ENCODE peak calls at places on chromosomes 11 and 22, in five cellular contexts. One of them, this sample, is unnamed. For H3K27me3, the result is how much of the 10 kb centered on the place peaks cover.

GRCh38 chr11:10504490-10504889 is 36.5 kb downstream of the RNF141 start:
- DNase-seq in IMR-90: no peak
- DNase-seq in fibroblast of lung: no peak
- DNase-seq in heart right ventricle: no peak
- DNase-seq in stomach: no peak
- DNase-seq in this sample: no peak

GRCh38 chr22:22884010-22884887 is 3.4 kb upstream of the IGLL5 start:
- DNase-seq in IMR-90: peak
- DNase-seq in fibroblast of lung: peak
- DNase-seq in heart right ventricle: peak
- DNase-seq in stomach: peak
- DNase-seq in this sample: no peak

GRCh38 chr22:38882480-38882879 is 10.5 kb upstream of the CBX6 start:
- DNase-seq in IMR-90: peak
- DNase-seq in fibroblast of lung: peak
- DNase-seq in heart right ventricle: no peak
- DNase-seq in stomach: no peak
- DNase-seq in this sample: no peak

GRCh38 chr22:48803993-48804810 is 1023.5 kb downstream of the BRD1 start:
- DNase-seq in IMR-90: no peak
- DNase-seq in fibroblast of lung: no peak
- DNase-seq in heart right ventricle: no peak
- DNase-seq in stomach: no peak
- DNase-seq in this sample: no peak

GRCh38 chr11:8323161-8323935 is 59.7 kb upstream of the LMO1 start:
- DNase-seq in IMR-90: no peak
- DNase-seq in fibroblast of lung: no peak
- DNase-seq in heart right ventricle: no peak
- DNase-seq in stomach: no peak
- DNase-seq in this sample: no peak

GRCh38 chr11:20616908-20617307 is 17.5 kb downstream of the SLC6A5 start:
- DNase-seq in IMR-90: no peak
- DNase-seq in fibroblast of lung: no peak
- DNase-seq in heart right ventricle: no peak
- DNase-seq in stomach: no peak
- DNase-seq in this sample: no peak

GRCh38 chr22:28072066-28072465 is 153.0 kb upstream of the PITPNB start:
- DNase-seq in IMR-90: peak
- DNase-seq in fibroblast of lung: no peak
- DNase-seq in heart right ventricle: no peak
- DNase-seq in stomach: no peak
- DNase-seq in this sample: no peak

GRCh38 chr22:20552450-20552894 is 45.1 kb downstream of the MED15 start:
- DNase-seq in IMR-90: peak
- DNase-seq in fibroblast of lung: peak
- DNase-seq in heart right ventricle: peak
- DNase-seq in stomach: peak
- DNase-seq in this sample: no peak

GRCh38 chr11:76587810-76588454 is 82.6 kb downstream of the LRRC32 start:
- DNase-seq in IMR-90: peak
- DNase-seq in fibroblast of lung: peak
- DNase-seq in heart right ventricle: no peak
- DNase-seq in stomach: no peak
- DNase-seq in this sample: no peak

GRCh38 chr11:16607675-16608644 is 130.5 kb upstream of the C11orf58 start:
- DNase-seq in IMR-90: peak
- DNase-seq in fibroblast of lung: peak
- DNase-seq in heart right ventricle: peak
- DNase-seq in stomach: peak
- DNase-seq in this sample: peak

GRCh38 chr11:122189259-122189658 is 73.2 kb upstream of the BLID start:
- DNase-seq in IMR-90: peak
- DNase-seq in fibroblast of lung: peak
- DNase-seq in heart right ventricle: no peak
- DNase-seq in stomach: no peak
- DNase-seq in this sample: no peak

GRCh38 chr11:35389897-35390462 is 29.4 kb downstream of the SLC1A2 start:
- DNase-seq in IMR-90: no peak
- DNase-seq in fibroblast of lung: no peak
- DNase-seq in heart right ventricle: no peak
- DNase-seq in stomach: no peak
- DNase-seq in this sample: no peak

GRCh38 chr11:63639195-63639832 is 25.1 kb upstream of the PLAAT3 start:
- DNase-seq in IMR-90: peak
- DNase-seq in fibroblast of lung: peak
- DNase-seq in heart right ventricle: no peak
- DNase-seq in stomach: no peak
- DNase-seq in this sample: no peak

GRCh38 chr11:110093407-110094297 is 460 bp downstream of the ZC3H12C start:
- DNase-seq in IMR-90: peak
- DNase-seq in fibroblast of lung: peak
- DNase-seq in heart right ventricle: peak
- DNase-seq in stomach: peak
- DNase-seq in this sample: no peak

GRCh38 chr11:57069942-57070341 is 81.2 kb downstream of the OR5AK2 start:
- DNase-seq in IMR-90: no peak
- DNase-seq in fibroblast of lung: peak
- DNase-seq in heart right ventricle: no peak
- DNase-seq in stomach: no peak
- DNase-seq in this sample: no peak

GRCh38 chr11:1640076-1640946 is 10.7 kb downstream of the KRTAP5-5 start:
- DNase-seq in IMR-90: no peak
- DNase-seq in fibroblast of lung: peak
- DNase-seq in heart right ventricle: no peak
- DNase-seq in stomach: peak
- DNase-seq in this sample: peak

GRCh38 chr11:113184498-113184897 is 129.9 kb upstream of the TTC12 start:
- DNase-seq in IMR-90: peak
- DNase-seq in fibroblast of lung: peak
- DNase-seq in heart right ventricle: no peak
- DNase-seq in stomach: no peak
- DNase-seq in this sample: no peak
- TF ChIP-seq CTCF in IMR-90: no peak
- TF ChIP-seq CTCF in fibroblast of lung: no peak
- TF ChIP-seq CTCF in heart right ventricle: no peak
- TF ChIP-seq CTCF in stomach: no peak
- TF ChIP-seq CTCF in this sample: no peak

GRCh38 chr11:22684082-22684481 is 17.7 kb downstream of the GAS2 start:
- DNase-seq in IMR-90: no peak
- DNase-seq in fibroblast of lung: no peak
- DNase-seq in heart right ventricle: no peak
- DNase-seq in stomach: no peak
- DNase-seq in this sample: no peak

GRCh38 chr11:22685111-22685510 is 18.7 kb downstream of the GAS2 start:
- DNase-seq in IMR-90: no peak
- DNase-seq in fibroblast of lung: no peak
- DNase-seq in heart right ventricle: no peak
- DNase-seq in stomach: no peak
- DNase-seq in this sample: no peak

GRCh38 chr11:22681281-22681812 is 14.9 kb downstream of the GAS2 start:
- DNase-seq in IMR-90: no peak
- DNase-seq in fibroblast of lung: no peak
- DNase-seq in heart right ventricle: no peak
- DNase-seq in stomach: no peak
- DNase-seq in this sample: no peak

GRCh38 chr11:22677153-22677890 is 10.9 kb downstream of the GAS2 start:
- DNase-seq in IMR-90: no peak
- DNase-seq in fibroblast of lung: no peak
- DNase-seq in heart right ventricle: no peak
- DNase-seq in stomach: no peak
- DNase-seq in this sample: no peak

DNA sequence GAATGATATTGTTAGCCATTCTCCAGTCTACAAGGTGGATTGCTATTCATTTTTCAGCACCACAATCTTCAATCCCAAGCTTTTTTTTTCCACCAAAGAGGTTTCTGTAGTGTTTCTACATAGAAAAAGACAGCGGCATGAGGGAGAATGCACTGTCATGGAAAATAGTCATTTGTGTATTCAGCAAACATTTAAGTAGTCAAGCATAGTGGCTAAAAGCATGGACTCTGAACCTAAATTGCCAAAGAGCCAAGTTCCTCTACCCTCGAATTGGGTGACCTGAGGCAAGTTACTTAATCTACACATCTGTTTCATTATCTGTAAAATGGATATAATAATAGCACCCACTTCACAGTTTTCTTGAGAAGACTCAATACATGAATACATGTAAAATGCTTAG is 14.2 kb downstream of the GAS2 start:
- DNase-seq in IMR-90: no peak
- DNase-seq in fibroblast of lung: no peak
- DNase-seq in heart right ventricle: no peak
- DNase-seq in stomach: no peak
- DNase-seq in this sample: no peak
- H3K4me3 ChIP-seq in IMR-90: no peak
- H3K4me3 ChIP-seq in fibroblast of lung: no peak
- H3K4me3 ChIP-seq in heart right ventricle: no peak
- H3K4me3 ChIP-seq in stomach: no peak
- H3K4me3 ChIP-seq in this sample: no peak

GRCh38 chr11:92969293-92969633 is 188 bp upstream of the MTNR1B start:
- DNase-seq in IMR-90: no peak
- DNase-seq in fibroblast of lung: no peak
- DNase-seq in heart right ventricle: no peak
- DNase-seq in stomach: no peak
- DNase-seq in this sample: no peak

GRCh38 chr11:92975285-92975684 is 5.8 kb downstream of the MTNR1B start:
- DNase-seq in IMR-90: no peak
- DNase-seq in fibroblast of lung: no peak
- DNase-seq in heart right ventricle: no peak
- DNase-seq in stomach: no peak
- DNase-seq in this sample: no peak

GRCh38 chr11:92976681-92977080 is 7.2 kb downstream of the MTNR1B start:
- DNase-seq in IMR-90: no peak
- DNase-seq in fibroblast of lung: no peak
- DNase-seq in heart right ventricle: no peak
- DNase-seq in stomach: no peak
- DNase-seq in this sample: no peak

GRCh38 chr11:92969634-92970347 is at the start of gene MTNR1B:
- DNase-seq in IMR-90: no peak
- DNase-seq in fibroblast of lung: no peak
- DNase-seq in heart right ventricle: no peak
- DNase-seq in stomach: no peak
- DNase-seq in this sample: no peak

GRCh38 chr11:92972248-92972647 is 2.8 kb downstream of the MTNR1B start:
- DNase-seq in IMR-90: no peak
- DNase-seq in fibroblast of lung: no peak
- DNase-seq in heart right ventricle: no peak
- DNase-seq in stomach: no peak
- DNase-seq in this sample: no peak
- H3K27me3 ChIP-seq in IMR-90: under half
- H3K27me3 ChIP-seq in fibroblast of lung: under half
- H3K27me3 ChIP-seq in heart right ventricle: under half
- H3K27me3 ChIP-seq in stomach: under half
- H3K27me3 ChIP-seq in this sample: under half

GRCh38 chr22:29815580-29815979 is 22.5 kb downstream of the ASCC2 start:
- DNase-seq in IMR-90: no peak
- DNase-seq in fibroblast of lung: no peak
- DNase-seq in heart right ventricle: no peak
- DNase-seq in stomach: no peak
- DNase-seq in this sample: no peak

GRCh38 chr22:29811377-29811776 is 26.7 kb downstream of the ASCC2 start:
- DNase-seq in IMR-90: no peak
- DNase-seq in fibroblast of lung: no peak
- DNase-seq in heart right ventricle: no peak
- DNase-seq in stomach: peak
- DNase-seq in this sample: no peak

GRCh38 chr22:29813126-29813525 is 24.9 kb downstream of the ASCC2 start:
- DNase-seq in IMR-90: no peak
- DNase-seq in fibroblast of lung: no peak
- DNase-seq in heart right ventricle: no peak
- DNase-seq in stomach: peak
- DNase-seq in this sample: no peak

GRCh38 chr22:29814003-29814402 is 24.1 kb downstream of the ASCC2 start:
- DNase-seq in IMR-90: no peak
- DNase-seq in fibroblast of lung: no peak
- DNase-seq in heart right ventricle: no peak
- DNase-seq in stomach: no peak
- DNase-seq in this sample: no peak

DNA sequence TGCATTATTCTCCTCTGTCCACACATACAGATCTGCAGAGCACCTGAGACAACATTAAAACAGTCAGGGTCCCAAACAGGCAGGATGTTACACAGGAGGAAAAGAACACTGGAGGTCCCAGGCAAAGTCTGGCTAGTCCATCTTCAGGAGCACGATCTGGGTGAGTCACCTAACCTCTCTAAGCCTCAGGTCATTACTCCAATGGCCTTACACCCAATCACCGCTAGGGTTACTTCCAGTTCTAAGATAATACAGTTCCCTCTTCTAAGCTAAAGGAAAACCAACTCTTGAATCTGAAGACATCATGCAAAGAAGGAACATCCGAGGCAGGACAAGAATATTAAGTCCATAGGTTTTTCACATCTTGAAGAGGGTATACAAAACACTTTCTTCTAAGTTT is 24.5 kb downstream of the ASCC2 start:
- DNase-seq in IMR-90: no peak
- DNase-seq in fibroblast of lung: peak
- DNase-seq in heart right ventricle: no peak
- DNase-seq in stomach: no peak
- DNase-seq in this sample: no peak
- TF ChIP-seq CTCF in IMR-90: peak
- TF ChIP-seq CTCF in fibroblast of lung: no peak
- TF ChIP-seq CTCF in heart right ventricle: no peak
- TF ChIP-seq CTCF in stomach: peak
- TF ChIP-seq CTCF in this sample: no peak

DNA sequence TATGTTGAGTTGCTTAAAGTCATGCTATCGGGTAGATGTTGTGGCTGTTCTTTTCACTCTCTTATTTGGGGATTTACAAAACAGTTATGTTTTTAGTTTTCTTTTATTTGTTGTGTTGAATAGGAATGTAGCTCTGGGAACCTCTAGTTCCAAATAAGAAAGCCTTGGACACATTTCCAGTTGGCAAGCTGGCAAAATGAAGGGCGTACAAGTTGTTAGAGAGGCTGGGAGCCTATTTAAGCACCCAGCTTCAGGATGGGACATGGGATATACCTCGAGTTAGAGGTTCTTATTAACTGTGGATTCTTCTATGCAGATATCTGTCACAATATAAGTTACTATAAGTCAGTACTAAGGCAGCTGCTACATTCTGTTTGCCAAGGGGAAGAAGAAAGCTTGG is 22.8 kb downstream of the PPARA start:
- DNase-seq in IMR-90: no peak
- DNase-seq in fibroblast of lung: no peak
- DNase-seq in heart right ventricle: no peak
- DNase-seq in stomach: no peak
- DNase-seq in this sample: peak
- H3K4me3 ChIP-seq in IMR-90: no peak
- H3K4me3 ChIP-seq in fibroblast of lung: no peak
- H3K4me3 ChIP-seq in heart right ventricle: no peak
- H3K4me3 ChIP-seq in stomach: no peak
- H3K4me3 ChIP-seq in this sample: no peak

This sample was measured in ascending aorta.